ENCODE peak calls at places on chromosomes 7 and 10, in eight cellular contexts. X is transverse colon, I is kidney epithelial cell, H is cardiac muscle cell, R is astrocyte of the spinal cord, M is endothelial cell, G is cardiac fibroblast, N is MCF 10A. Z is an unnamed sample.

GRCh38 chr10:132510174-132510611 is 27.4 kb upstream of the INPP5A start:
- DNase-seq in I (no peak), H (no peak), R (no peak), N (no peak), M (no peak), G (no peak), X (no peak), Z (no peak)

GRCh38 chr7:29369909-29370488 is 175.4 kb downstream of the CHN2 start:
- DNase-seq in X (no peak), G (no peak), M (no peak), N (peak), R (no peak), H (peak), I (no peak), Z (no peak)

GRCh38 chr7:44279731-44280505 is 45.5 kb downstream of the CAMK2B start:
- DNase-seq in R (no peak), I (no peak), X (peak), N (no peak), H (no peak), M (no peak), G (no peak), Z (peak)

GRCh38 chr7:155791836-155792235 is 20.4 kb downstream of the SHH start:
- DNase-seq in N (no peak), G (no peak), I (no peak), M (no peak), R (no peak), H (no peak), X (no peak), Z (no peak)

GRCh38 chr10:90592903-90593302 is 264.9 kb downstream of the HTR7 start:
- DNase-seq in R (peak), X (no peak), M (peak), N (peak), I (peak), H (peak), G (peak), Z (no peak)

GRCh38 chr7:20026762-20027161 is 190.4 kb downstream of the MACC1 start:
- DNase-seq in X (no peak), G (no peak), M (no peak), R (no peak), I (no peak), H (no peak), N (no peak), Z (no peak)

GRCh38 chr7:32079530-32079929 is 9.3 kb upstream of the PDE1C start:
- DNase-seq in N (no peak), M (no peak), R (no peak), H (no peak), G (no peak), X (no peak), I (no peak), Z (no peak)

GRCh38 chr7:36440880-36441279 is 51.2 kb downstream of the ANLN start:
- DNase-seq in M (no peak), X (no peak), G (peak), H (peak), I (peak), N (peak), R (peak), Z (no peak)

GRCh38 chr7:41984888-41985287 is 252.1 kb downstream of the GLI3 start:
- DNase-seq in M (no peak), G (peak), H (peak), X (no peak), R (peak), I (no peak), N (peak), Z (no peak)

GRCh38 chr10:102064868-102065560 is at the start of gene HPS6:
- DNase-seq in N (peak), X (peak), I (peak), M (peak), G (peak), R (peak), H (peak), Z (peak)
- TF ChIP-seq CTCF in N (no peak), X (peak), I (no peak), M (no peak), G (no peak), R (no peak), H (peak), Z (no peak)

GRCh38 chr10:117652228-117653169 is 110.0 kb downstream of the EMX2 start:
- DNase-seq in N (no peak), M (no peak), R (no peak), X (no peak), G (no peak), I (no peak), H (no peak), Z (no peak)

GRCh38 chr10:117653170-117653515 is 110.6 kb downstream of the EMX2 start:
- DNase-seq in I (peak), X (no peak), R (peak), M (no peak), N (peak), G (peak), H (peak), Z (no peak)

GRCh38 chr10:117647306-117647705 is 104.8 kb downstream of the EMX2 start:
- DNase-seq in I (no peak), X (no peak), N (no peak), R (peak), H (peak), G (no peak), M (no peak), Z (no peak)

GRCh38 chr10:117654105-117654504 is 111.6 kb downstream of the EMX2 start:
- DNase-seq in M (no peak), R (no peak), I (no peak), G (no peak), H (no peak), N (no peak), X (no peak), Z (no peak)

GRCh38 chr10:117651121-117651520 is 108.6 kb downstream of the EMX2 start:
- DNase-seq in G (no peak), N (no peak), M (no peak), X (no peak), I (no peak), H (no peak), R (no peak), Z (no peak)
- TF ChIP-seq CTCF in G (no peak), N (no peak), M (no peak), X (no peak), I (no peak), H (no peak), R (no peak), Z (no peak)

DNA sequence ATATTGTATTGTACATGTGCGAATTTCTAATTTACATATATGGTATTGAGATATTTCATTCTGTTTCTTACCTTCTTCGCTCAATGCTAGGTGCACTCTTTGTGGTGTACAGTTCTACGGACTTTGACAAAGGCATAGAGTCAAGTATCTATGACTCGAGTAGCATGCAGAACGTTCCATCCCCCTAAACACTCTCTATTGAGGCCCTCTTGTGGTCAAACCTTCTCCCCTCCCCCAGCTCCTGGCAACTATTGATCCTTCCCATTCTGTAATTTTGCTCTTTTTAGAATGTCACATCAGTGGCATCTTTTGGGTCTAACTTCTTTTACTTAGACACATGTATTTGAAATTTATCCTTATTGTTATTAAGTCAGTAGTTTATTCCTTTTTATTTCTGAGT is 30.7 kb upstream of the GDF10 start:
- DNase-seq in R (no peak), I (no peak), X (no peak), M (no peak), H (peak), N (peak), G (no peak), Z (no peak)
- TF ChIP-seq CTCF in R (peak), I (peak), X (no peak), M (peak), H (peak), N (no peak), G (peak), Z (peak)

DNA sequence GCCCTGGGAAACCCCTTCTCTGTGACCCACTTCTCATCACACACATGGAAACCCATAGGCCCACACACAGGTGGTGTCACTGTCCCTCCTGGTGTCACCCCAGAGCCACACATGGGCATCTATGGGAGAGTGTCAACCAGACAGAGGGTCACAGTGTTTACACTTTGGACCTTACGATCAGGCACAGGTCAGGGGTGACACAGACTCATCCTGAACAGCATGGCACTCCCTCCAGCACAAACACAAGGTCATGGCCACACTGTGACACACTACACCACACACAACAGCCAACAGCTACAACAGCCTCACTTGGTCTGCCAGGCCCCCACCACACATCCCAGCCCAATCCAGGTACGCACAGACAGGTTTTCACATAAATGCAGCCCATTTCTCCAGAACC is 6.2 kb downstream of the TLX1 start:
- DNase-seq in I (no peak), M (no peak), N (no peak), G (no peak), X (no peak), H (no peak), R (no peak), Z (no peak)
- TF ChIP-seq CTCF in I (no peak), M (no peak), N (no peak), G (no peak), X (no peak), H (no peak), R (no peak), Z (no peak)

GRCh38 chr10:99364125-99364524 is 35.0 kb downstream of the CNNM1 start:
- DNase-seq in M (no peak), X (no peak), R (peak), H (no peak), G (no peak), N (no peak), I (no peak), Z (no peak)

GRCh38 chr10:99365311-99365710 is 36.2 kb downstream of the CNNM1 start:
- DNase-seq in G (no peak), N (no peak), X (no peak), H (no peak), M (no peak), R (no peak), I (no peak), Z (no peak)

GRCh38 chr10:99357691-99358090 is 28.5 kb downstream of the CNNM1 start:
- DNase-seq in X (no peak), M (no peak), H (no peak), G (no peak), R (no peak), N (no peak), I (no peak), Z (no peak)

GRCh38 chr10:99358101-99358500 is 28.9 kb downstream of the CNNM1 start:
- DNase-seq in I (no peak), G (no peak), X (no peak), H (peak), N (no peak), M (no peak), R (no peak), Z (no peak)

GRCh38 chr10:99360935-99361334 is 31.8 kb downstream of the CNNM1 start:
- DNase-seq in H (no peak), I (no peak), G (no peak), X (no peak), M (no peak), R (no peak), N (no peak), Z (no peak)
- TF ChIP-seq CTCF in H (no peak), I (no peak), G (no peak), X (no peak), M (no peak), R (no peak), N (no peak), Z (no peak)

GRCh38 chr10:72336259-72337038 is 18.3 kb downstream of the DNAJB12 start:
- DNase-seq in X (no peak), G (peak), R (peak), H (peak), N (peak), M (no peak), I (no peak), Z (no peak)

GRCh38 chr10:72333111-72334012 is 21.4 kb downstream of the DNAJB12 start:
- DNase-seq in G (no peak), I (no peak), R (no peak), M (no peak), N (peak), H (no peak), X (no peak), Z (no peak)

GRCh38 chr10:72334196-72334831 is 20.4 kb downstream of the DNAJB12 start:
- DNase-seq in R (peak), H (peak), I (no peak), M (no peak), G (peak), N (peak), X (no peak), Z (no peak)

GRCh38 chr10:72335394-72336258 is 19.1 kb downstream of the DNAJB12 start:
- DNase-seq in R (peak), G (peak), M (no peak), I (no peak), H (peak), X (peak), N (peak), Z (no peak)

GRCh38 chr10:72334832-72335393 is 19.8 kb downstream of the DNAJB12 start:
- DNase-seq in M (no peak), R (peak), H (peak), X (peak), G (peak), I (peak), N (peak), Z (no peak)
- TF ChIP-seq CTCF in M (no peak), R (peak), H (peak), X (no peak), G (peak), I (peak), N (no peak), Z (peak)

GRCh38 chr10:34985823-34986222 is 104.3 kb downstream of the CUL2 start:
- DNase-seq in X (peak), I (no peak), G (peak), H (peak), N (no peak), M (no peak), R (no peak), Z (no peak)
- TF ChIP-seq CTCF in X (peak), I (peak), G (peak), H (peak), N (no peak), M (no peak), R (peak), Z (peak)

GRCh38 chr10:28738200-28738599 is 60.9 kb downstream of the BAMBI start:
- DNase-seq in R (no peak), I (no peak), G (no peak), X (no peak), M (no peak), H (no peak), N (no peak), Z (no peak)
- TF ChIP-seq CTCF in R (peak), I (peak), G (peak), X (no peak), M (peak), H (peak), N (no peak), Z (peak)